ENCODE peak calls at places on chromosomes 12 and 14, in five cellular contexts. T, W, J, V and E are unnamed samples.

GRCh38 chr14:67984274-67984673 is 164.7 kb downstream of the RAD51B start:
- DNase-seq in T (no peak), J (no peak), W (no peak), V (no peak), E (no peak)

GRCh38 chr14:57487771-57488170 is 5.9 kb downstream of the CCDC198 start:
- DNase-seq in T (no peak), J (no peak), V (no peak), W (no peak), E (no peak)

GRCh38 chr12:96237465-96238077 is 43.4 kb downstream of the ELK3 start:
- DNase-seq in J (no peak), W (no peak), V (no peak), T (no peak), E (no peak)

GRCh38 chr12:25653487-25654175 is 100.5 kb upstream of the LMNTD1 start:
- DNase-seq in T (no peak), J (no peak), W (no peak), V (no peak), E (no peak)

GRCh38 chr12:121295746-121296617 is 527 bp downstream of the CAMKK2 start:
- DNase-seq in J (no peak), T (peak), V (peak), W (peak), E (no peak)

GRCh38 chr14:103382375-103382774 is 2.8 kb upstream of the MARK3 start:
- DNase-seq in V (no peak), T (peak), J (no peak), W (no peak), E (no peak)

GRCh38 chr12:94225924-94226630 is 77.7 kb downstream of the PLXNC1 start:
- DNase-seq in W (no peak), J (no peak), V (peak), T (no peak), E (no peak)

GRCh38 chr12:47102845-47103666 is 23.3 kb upstream of the AMIGO2 start:
- DNase-seq in J (no peak), T (no peak), V (no peak), W (no peak), E (no peak)

GRCh38 chr12:130521375-130522124 is 183.9 kb downstream of the PIWIL1 start:
- DNase-seq in W (no peak), V (no peak), J (no peak), T (no peak), E (no peak)

GRCh38 chr12:1796515-1797010 is 23.8 kb upstream of the LRTM2 start:
- DNase-seq in V (peak), W (no peak), T (no peak), J (no peak), E (no peak)

GRCh38 chr14:61965030-61965745 is 203.0 kb downstream of the SNAPC1 start:
- DNase-seq in V (no peak), T (no peak), J (no peak), W (peak), E (no peak)

GRCh38 chr12:8593246-8593645 is 19.4 kb downstream of the AICDA start:
- DNase-seq in T (no peak), J (no peak), V (no peak), W (no peak), E (no peak)

GRCh38 chr12:50961708-50962107 is 9.4 kb downstream of the HIGD1C start:
- DNase-seq in J (no peak), W (no peak), V (no peak), T (no peak), E (no peak)

GRCh38 chr12:99732121-99732520 is 84.6 kb downstream of the GARIN6 start:
- DNase-seq in W (no peak), V (no peak), T (no peak), J (no peak), E (no peak)

GRCh38 chr12:118611295-118611694 is 234.9 kb downstream of the SUDS3 start:
- DNase-seq in T (no peak), V (no peak), J (no peak), W (no peak), E (no peak)

GRCh38 chr12:94614288-94614721 is 36.1 kb downstream of the TMCC3 start:
- DNase-seq in J (no peak), T (no peak), W (no peak), V (no peak), E (no peak)

GRCh38 chr14:101707863-101708620 is 53.5 kb upstream of the PPP2R5C start:
- DNase-seq in V (no peak), J (no peak), T (no peak), W (no peak), E (no peak)

GRCh38 chr12:110347767-110348166 is 55.7 kb downstream of the ANAPC7 start:
- DNase-seq in T (no peak), W (no peak), V (no peak), J (no peak), E (no peak)

GRCh38 chr12:12367096-12367998 is 10.5 kb downstream of the BORCS5 start:
- DNase-seq in J (no peak), V (no peak), W (no peak), T (no peak), E (no peak)

GRCh38 chr12:42935090-42935489 is 345.5 kb upstream of the PRICKLE1 start:
- DNase-seq in T (no peak), J (no peak), V (no peak), W (no peak), E (no peak)

GRCh38 chr12:106106892-106107291 is 31.9 kb downstream of the NUAK1 start:
- DNase-seq in V (no peak), W (no peak), J (no peak), T (no peak), E (no peak)

GRCh38 chr12:103779410-103780092 is 61.5 kb downstream of the NT5DC3 start:
- DNase-seq in W (no peak), J (no peak), T (no peak), V (no peak), E (no peak)

GRCh38 chr14:53042480-53042879 is 91.6 kb upstream of the FERMT2 start:
- DNase-seq in W (no peak), V (no peak), T (no peak), J (no peak), E (no peak)

DNA sequence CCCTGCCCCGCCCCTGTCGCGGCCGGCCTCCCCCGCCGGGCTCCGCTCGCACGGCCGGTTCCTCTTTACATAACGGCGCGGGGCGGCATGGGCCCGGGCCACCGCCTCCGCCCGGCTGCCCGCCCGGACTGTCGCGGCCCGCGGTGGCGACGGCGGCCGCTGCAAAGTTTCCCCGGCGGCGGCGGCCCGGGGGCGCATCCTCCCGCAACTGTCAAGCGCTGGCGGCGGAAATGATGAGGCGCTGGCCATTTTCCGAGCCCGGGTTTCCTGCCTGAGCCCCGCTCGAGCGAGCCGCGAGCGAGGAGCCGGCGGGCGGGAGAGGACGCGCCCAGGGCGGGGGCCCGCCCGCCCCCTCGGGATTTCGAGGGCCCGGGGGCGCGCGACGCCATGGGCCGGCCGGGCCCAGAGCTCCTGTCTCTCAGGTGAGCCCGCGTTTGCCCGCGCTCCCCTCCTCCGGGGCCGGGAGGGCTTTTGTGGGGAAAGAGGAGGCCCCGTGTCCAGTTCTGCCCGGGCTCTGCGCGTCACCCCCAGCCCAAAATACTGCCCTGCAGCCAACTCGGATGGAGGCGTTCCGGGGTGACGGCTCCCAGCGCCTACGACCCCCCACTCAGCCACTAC is at the start of gene SH2B3:
- DNase-seq in T (peak), V (no peak), W (no peak), J (no peak), E (no peak)
- TF ChIP-seq SP1 in T (no peak), V (no peak), W (no peak), J (no peak), E (no peak)

GRCh38 chr12:123749355-123749754 is 12.7 kb upstream of the DNAH10 start:
- DNase-seq in T (no peak), J (no peak), W (no peak), V (no peak), E (no peak)

GRCh38 chr12:123748661-123749060 is 13.4 kb upstream of the DNAH10 start:
- DNase-seq in J (no peak), T (no peak), W (no peak), V (no peak), E (no peak)

GRCh38 chr12:123754041-123754757 is 7.9 kb upstream of the DNAH10 start:
- DNase-seq in V (no peak), J (no peak), W (no peak), T (no peak), E (peak)

GRCh38 chr12:123750159-123750656 is 11.9 kb upstream of the DNAH10 start:
- DNase-seq in T (no peak), J (no peak), V (no peak), W (no peak), E (no peak)

DNA sequence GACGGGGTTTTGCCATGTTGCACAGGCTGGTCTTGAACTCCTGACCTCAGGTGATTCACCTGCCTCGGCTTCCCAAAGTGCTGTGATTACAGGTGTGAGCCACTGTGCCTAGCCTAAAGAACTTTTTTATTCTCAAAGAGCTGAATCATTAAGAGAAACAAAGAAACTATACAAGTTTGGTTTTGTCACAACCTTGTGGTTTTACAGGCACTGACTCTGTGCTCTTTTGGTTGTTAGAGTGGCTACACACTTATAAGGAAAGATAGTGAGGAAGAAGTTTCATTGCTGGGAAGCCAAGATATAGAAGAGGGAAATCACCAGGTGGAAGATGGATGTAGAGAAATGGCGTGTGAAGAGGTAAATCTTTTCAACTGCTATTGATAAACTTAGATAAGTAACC is 10.1 kb upstream of the DNAH10 start:
- DNase-seq in V (no peak), W (no peak), T (no peak), J (no peak), E (no peak)
- TF ChIP-seq ZNF274 in V (no peak), W (no peak), T (no peak), J (no peak), E (no peak)

GRCh38 chr14:75542585-75543091 is 20.4 kb downstream of the BATF start:
- DNase-seq in J (no peak), V (no peak), T (peak), W (no peak), E (no peak)
- TF ChIP-seq ATF3 in J (no peak), V (no peak), T (no peak), W (no peak), E (no peak)

DNA sequence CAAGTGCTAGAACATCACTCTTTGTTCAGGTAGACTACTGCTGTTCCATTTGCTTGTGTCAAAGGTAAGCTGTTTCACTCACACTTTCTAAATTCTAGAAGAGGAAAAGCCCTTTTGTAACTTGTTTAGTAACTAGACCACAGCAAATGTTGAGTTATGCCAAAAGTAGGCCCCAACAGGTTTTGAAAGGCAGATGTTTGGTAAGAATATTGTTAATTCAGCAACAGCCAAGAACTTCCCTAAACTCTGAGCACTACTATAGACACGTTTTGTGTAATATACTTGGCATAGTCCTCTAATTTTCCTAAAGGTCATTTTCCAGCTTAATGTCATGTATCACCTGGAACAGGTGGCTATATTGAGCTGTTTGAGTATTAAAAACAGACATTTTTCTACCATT is 79.0 kb downstream of the DCAF5 start:
- DNase-seq in J (no peak), W (no peak), T (no peak), V (no peak), E (no peak)
- TF ChIP-seq SP1 in J (no peak), W (no peak), T (no peak), V (no peak), E (no peak)

GRCh38 chr14:34098045-34098984 is 147.4 kb upstream of the EGLN3 start:
- DNase-seq in T (peak), J (peak), W (peak), V (peak), E (peak)
- TF ChIP-seq ZNF274 in T (no peak), J (no peak), W (no peak), V (no peak), E (no peak)

GRCh38 chr12:27453462-27453861 is 6.9 kb downstream of the SMCO2 start:
- DNase-seq in W (no peak), J (no peak), T (no peak), V (no peak), E (no peak)
- TF ChIP-seq ATF3 in W (no peak), J (no peak), T (no peak), V (no peak), E (no peak)